ENCODE peak calls at places on chromosomes 1 and 21, in four cellular contexts. One of them, this sample, is unnamed.

GRCh38 chr1:114112775-114113174 is 40.9 kb downstream of the SYT6 start:
- DNase-seq in heart left ventricle: no peak
- DNase-seq in vagina: no peak
- DNase-seq in PC-9: no peak
- DNase-seq in this sample: no peak

GRCh38 chr1:101193733-101194169 is 43.1 kb upstream of the S1PR1 start:
- DNase-seq in heart left ventricle: no peak
- DNase-seq in PC-9: peak; percentile 30
- DNase-seq in vagina: no peak
- DNase-seq in this sample: peak; percentile 10

GRCh38 chr1:44418022-44418673 is 13.1 kb downstream of the RNF220 start:
- DNase-seq in heart left ventricle: no peak
- DNase-seq in PC-9: no peak
- DNase-seq in vagina: no peak
- DNase-seq in this sample: no peak

GRCh38 chr1:113320272-113320671 is 70.0 kb upstream of the MAGI3 start:
- DNase-seq in PC-9: no peak
- DNase-seq in vagina: no peak
- DNase-seq in heart left ventricle: no peak
- DNase-seq in this sample: peak; percentile 45

GRCh38 chr1:172748201-172748600 is 89.3 kb downstream of the FASLG start:
- DNase-seq in vagina: no peak
- DNase-seq in PC-9: no peak
- DNase-seq in heart left ventricle: no peak
- DNase-seq in this sample: no peak

GRCh38 chr1:54537611-54538010 is 10.4 kb upstream of the ACOT11 start:
- DNase-seq in PC-9: no peak
- DNase-seq in heart left ventricle: no peak
- DNase-seq in vagina: no peak
- DNase-seq in this sample: no peak

GRCh38 chr1:156140879-156141707 is 12.3 kb upstream of the SEMA4A start:
- DNase-seq in vagina: no peak
- DNase-seq in heart left ventricle: peak; percentile 57
- DNase-seq in PC-9: no peak
- DNase-seq in this sample: no peak

GRCh38 chr1:207335695-207336363 is 14.4 kb downstream of the CD55 start:
- DNase-seq in PC-9: no peak
- DNase-seq in heart left ventricle: peak; percentile 26
- DNase-seq in vagina: no peak
- DNase-seq in this sample: no peak

GRCh38 chr1:79848316-79848715 is 841.8 kb upstream of the ADGRL4 start:
- DNase-seq in PC-9: no peak
- DNase-seq in heart left ventricle: no peak
- DNase-seq in vagina: no peak
- DNase-seq in this sample: peak; percentile 22

GRCh38 chr21:35578350-35578782 is 482.0 kb downstream of the SETD4 start:
- DNase-seq in PC-9: no peak
- DNase-seq in vagina: no peak
- DNase-seq in heart left ventricle: no peak
- DNase-seq in this sample: peak; percentile 82

GRCh38 chr21:42384999-42385398 is 10.9 kb downstream of the TMPRSS3 start:
- DNase-seq in PC-9: no peak
- DNase-seq in vagina: no peak
- DNase-seq in heart left ventricle: no peak
- DNase-seq in this sample: no peak

GRCh38 chr1:2374260-2375155 is 16.8 kb downstream of the MORN1 start:
- DNase-seq in PC-9: no peak
- DNase-seq in vagina: no peak
- DNase-seq in heart left ventricle: no peak
- DNase-seq in this sample: no peak

GRCh38 chr1:241834733-241835377 is 13.1 kb upstream of the EXO1 start:
- DNase-seq in heart left ventricle: no peak
- DNase-seq in vagina: no peak
- DNase-seq in PC-9: peak; percentile 15
- DNase-seq in this sample: no peak

GRCh38 chr1:23169727-23170335 is 1.2 kb upstream of the LUZP1 start:
- DNase-seq in PC-9: no peak
- DNase-seq in vagina: peak; percentile 95
- DNase-seq in heart left ventricle: peak; percentile 81
- DNase-seq in this sample: peak; percentile 72

DNA sequence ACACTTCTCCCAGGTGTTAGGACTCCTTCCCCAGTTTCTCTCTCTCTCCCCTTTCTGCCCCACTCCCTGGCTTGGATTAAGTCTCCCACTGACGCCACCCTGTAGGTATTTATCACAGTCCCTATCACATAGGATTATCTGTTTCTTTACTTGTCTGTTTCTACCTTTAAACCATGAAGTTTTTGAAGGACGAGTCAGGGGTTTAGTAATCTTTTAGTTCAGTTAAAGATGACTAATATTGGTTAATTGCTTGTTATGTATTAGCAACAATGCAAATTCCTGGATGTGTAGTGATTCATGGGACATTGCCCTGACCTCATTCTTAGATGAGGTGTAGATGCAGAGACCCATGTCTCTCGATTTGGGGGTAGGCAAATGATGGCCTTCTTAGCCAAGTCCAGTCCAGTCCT is 6.4 kb downstream of the LAMC1 start:
- DNase-seq in PC-9: no peak
- DNase-seq in vagina: no peak
- DNase-seq in heart left ventricle: no peak
- DNase-seq in this sample: no peak
- H3K27ac ChIP-seq in PC-9: peak overlapping the region; percentile 42
- H3K27ac ChIP-seq in vagina: no peak overlapping the region
- H3K27ac ChIP-seq in heart left ventricle: no peak overlapping the region
- H3K27ac ChIP-seq in this sample: peak overlapping the region; percentile 51

DNA sequence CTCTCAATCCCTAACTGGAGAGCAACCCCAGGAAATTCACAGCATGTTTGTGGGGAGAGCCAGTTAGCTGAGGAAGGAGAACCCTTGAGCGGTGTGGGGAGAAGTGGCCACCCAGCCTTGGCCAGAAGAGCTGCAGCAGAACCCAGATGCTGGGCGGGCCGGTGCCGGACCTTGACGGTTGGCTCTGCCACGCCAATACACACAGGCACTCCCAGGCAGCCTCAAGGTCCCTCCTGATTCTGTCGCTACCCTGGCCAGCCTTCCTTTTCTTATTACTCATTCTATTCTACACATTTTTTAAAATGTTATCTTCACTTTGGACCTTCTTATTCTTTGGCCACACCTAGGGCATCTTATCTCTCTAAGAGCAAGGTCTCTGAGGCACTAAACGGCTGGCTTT is 50.5 kb upstream of the GPR37L1 start:
- DNase-seq in PC-9: no peak
- DNase-seq in vagina: no peak
- DNase-seq in heart left ventricle: no peak
- DNase-seq in this sample: no peak
- H3K27ac ChIP-seq in PC-9: no peak overlapping the region
- H3K27ac ChIP-seq in vagina: no peak overlapping the region
- H3K27ac ChIP-seq in heart left ventricle: no peak overlapping the region
- H3K27ac ChIP-seq in this sample: no peak overlapping the region

GRCh38 chr1:14919289-14919688 is 234.3 kb upstream of the TMEM51 start:
- DNase-seq in heart left ventricle: no peak
- DNase-seq in PC-9: no peak
- DNase-seq in vagina: no peak
- DNase-seq in this sample: no peak
- H3K27ac ChIP-seq in heart left ventricle: no peak overlapping the region
- H3K27ac ChIP-seq in PC-9: no peak overlapping the region
- H3K27ac ChIP-seq in vagina: no peak overlapping the region
- H3K27ac ChIP-seq in this sample: no peak overlapping the region

GRCh38 chr1:229461032-229461668 is 27.3 kb upstream of the ACTA1 start:
- DNase-seq in heart left ventricle: peak; percentile 78
- DNase-seq in vagina: no peak
- DNase-seq in PC-9: no peak
- DNase-seq in this sample: no peak

GRCh38 chr1:229457436-229457835 is 23.5 kb upstream of the ACTA1 start:
- DNase-seq in vagina: no peak
- DNase-seq in PC-9: no peak
- DNase-seq in heart left ventricle: no peak
- DNase-seq in this sample: no peak

GRCh38 chr1:229456016-229456415 is 22.1 kb upstream of the ACTA1 start:
- DNase-seq in vagina: no peak
- DNase-seq in PC-9: no peak
- DNase-seq in heart left ventricle: no peak
- DNase-seq in this sample: no peak

GRCh38 chr1:229464672-229465071 is 30.8 kb upstream of the ACTA1 start:
- DNase-seq in vagina: no peak
- DNase-seq in PC-9: no peak
- DNase-seq in heart left ventricle: no peak
- DNase-seq in this sample: no peak

GRCh38 chr1:229459815-229460214 is 25.9 kb upstream of the ACTA1 start:
- DNase-seq in PC-9: no peak
- DNase-seq in heart left ventricle: no peak
- DNase-seq in vagina: no peak
- DNase-seq in this sample: no peak
- H3K27ac ChIP-seq in PC-9: no peak overlapping the region
- H3K27ac ChIP-seq in heart left ventricle: no peak overlapping the region
- H3K27ac ChIP-seq in vagina: no peak overlapping the region
- H3K27ac ChIP-seq in this sample: no peak overlapping the region

This sample was measured in epithelial cell of prostate.